ENCODE peak calls at places on chromosomes 6 and 20, in six cellular contexts. C is tibial nerve; L is neural progenitor cell; P is IMR-90; Q is CD8-positive, alpha-beta memory T cell; G is astrocyte. V is an unnamed sample.

GRCh38 chr6:57262491-57262890 is 40.4 kb upstream of the RAB23 start:
- DNase-seq in L (no peak), P (no peak), G (no peak), Q (no peak), C (peak), V (no peak)

GRCh38 chr6:161300823-161301222 is 27.0 kb upstream of the AGPAT4 start:
- DNase-seq in P (no peak), L (no peak), Q (no peak), G (no peak), C (no peak), V (no peak)

GRCh38 chr6:88662653-88663174 is 300.7 kb downstream of the RNGTT start:
- DNase-seq in L (no peak), G (no peak), P (no peak), Q (no peak), C (no peak), V (no peak)

GRCh38 chr20:41327178-41327577 is 9.6 kb upstream of the ZHX3 start:
- DNase-seq in Q (no peak), P (no peak), C (no peak), G (no peak), L (no peak), V (no peak)

GRCh38 chr6:161134550-161135298 is 139.1 kb downstream of the AGPAT4 start:
- DNase-seq in L (no peak), C (no peak), G (no peak), P (no peak), Q (no peak), V (no peak)

GRCh38 chr6:83065511-83066192 is at the start of gene UBE3D:
- DNase-seq in G (peak), P (peak), Q (peak), C (peak), L (peak), V (peak)

GRCh38 chr20:64225166-64225595 is 30.4 kb upstream of the PCMTD2 start:
- DNase-seq in P (no peak), Q (no peak), G (no peak), L (no peak), C (no peak), V (no peak)

GRCh38 chr6:63923139-63923739 is 287.6 kb downstream of the PHF3 start:
- DNase-seq in L (peak), G (peak), P (peak), Q (peak), C (no peak), V (no peak)

GRCh38 chr6:153108320-153108719 is 22.8 kb downstream of the RGS17 start:
- DNase-seq in P (no peak), G (no peak), C (no peak), Q (no peak), L (peak), V (no peak)

GRCh38 chr6:47741807-47742206 is 40.0 kb upstream of the OPN5 start:
- DNase-seq in C (no peak), G (peak), P (no peak), Q (no peak), L (no peak), V (no peak)

GRCh38 chr20:47502271-47502730 is 614 bp downstream of the NCOA3 start:
- DNase-seq in Q (no peak), G (no peak), P (peak), L (peak), C (peak), V (no peak)

GRCh38 chr6:9516207-9516606 is 898.7 kb downstream of the TFAP2A start:
- DNase-seq in Q (no peak), G (peak), C (no peak), P (peak), L (peak), V (peak)

GRCh38 chr20:6489361-6490154 is 277.9 kb upstream of the BMP2 start:
- DNase-seq in C (no peak), L (no peak), P (no peak), G (peak), Q (no peak), V (no peak)

GRCh38 chr6:84350397-84350796 is 123.0 kb upstream of the CEP162 start:
- DNase-seq in P (no peak), G (no peak), L (no peak), C (no peak), Q (no peak), V (no peak)

GRCh38 chr6:146770275-146770964 is 171.6 kb downstream of the ADGB start:
- DNase-seq in L (no peak), Q (peak), P (no peak), C (no peak), G (no peak), V (no peak)

GRCh38 chr20:46070215-46070910 is 19.4 kb downstream of the NCOA5 start:
- DNase-seq in G (peak), L (no peak), P (peak), Q (no peak), C (no peak), V (peak)

GRCh38 chr20:43331911-43332310 is 125.8 kb upstream of the SRSF6 start:
- DNase-seq in C (no peak), G (no peak), L (no peak), Q (no peak), P (no peak), V (no peak)

GRCh38 chr20:37552415-37552814 is 24.7 kb upstream of the BLCAP start:
- DNase-seq in Q (no peak), G (peak), C (no peak), L (no peak), P (peak), V (peak)

GRCh38 chr6:11854418-11855165 is 76.0 kb upstream of the ADTRP start:
- DNase-seq in G (peak), Q (no peak), P (peak), L (no peak), C (no peak), V (peak)

GRCh38 chr6:89792881-89793280 is 26.7 kb downstream of the MDN1 start:
- DNase-seq in C (no peak), G (peak), L (peak), Q (no peak), P (peak), V (peak)

GRCh38 chr6:136921936-136922679 is at the start of gene SLC35D3:
- DNase-seq in Q (no peak), L (peak), G (no peak), C (no peak), P (no peak), V (no peak)

GRCh38 chr6:2806664-2807063 is 35.0 kb downstream of the SERPINB1 start:
- DNase-seq in G (no peak), L (no peak), C (no peak), P (no peak), Q (no peak), V (no peak)

GRCh38 chr20:52676282-52676995 is 295.7 kb upstream of the TSHZ2 start:
- DNase-seq in C (no peak), Q (no peak), P (no peak), G (no peak), L (no peak), V (no peak)

GRCh38 chr6:159929819-159930218 is 39.0 kb downstream of the MAS1 start:
- DNase-seq in G (no peak), L (no peak), P (no peak), Q (peak), C (no peak), V (no peak)

GRCh38 chr6:33166811-33167210 is 25.5 kb downstream of the COL11A2 start:
- DNase-seq in L (no peak), G (no peak), P (no peak), C (no peak), Q (no peak), V (no peak)

GRCh38 chr20:45010399-45010828 is 44.1 kb downstream of the STK4 start:
- DNase-seq in Q (no peak), P (peak), C (no peak), L (no peak), G (peak), V (peak)

GRCh38 chr20:57251344-57251743 is 15.1 kb downstream of the BMP7 start:
- DNase-seq in Q (no peak), P (no peak), G (no peak), L (peak), C (no peak), V (peak)

GRCh38 chr6:32888576-32888975 is 34.6 kb downstream of the PSMB9 start:
- DNase-seq in G (no peak), Q (no peak), C (no peak), P (no peak), L (no peak), V (no peak)

GRCh38 chr20:58306421-58307261 is 2.9 kb upstream of the RAB22A start:
- DNase-seq in C (peak), Q (peak), P (peak), G (peak), L (no peak), V (peak)

GRCh38 chr6:57021086-57021720 is 25.3 kb upstream of the KIAA1586 start:
- DNase-seq in C (no peak), G (peak), L (peak), P (peak), Q (peak), V (no peak)

GRCh38 chr20:15030826-15031225 is 693.4 kb upstream of the FLRT3 start:
- DNase-seq in G (no peak), Q (no peak), P (no peak), L (no peak), C (no peak), V (no peak)

GRCh38 chr20:36273414-36274247 is 32.5 kb upstream of the DLGAP4 start:
- DNase-seq in L (peak), C (no peak), Q (no peak), P (peak), G (no peak), V (peak)

GRCh38 chr6:118249680-118250079 is 298.4 kb upstream of the PLN start:
- DNase-seq in L (no peak), C (no peak), G (no peak), P (no peak), Q (no peak), V (no peak)

GRCh38 chr6:2196079-2196679 is 49.2 kb downstream of the GMDS start:
- DNase-seq in Q (peak), C (peak), P (peak), L (peak), G (peak), V (peak)

GRCh38 chr20:35432430-35432735 is 5.6 kb downstream of the GDF5 start:
- DNase-seq in L (no peak), G (no peak), P (no peak), Q (no peak), C (no peak), V (no peak)

GRCh38 chr6:71602385-71602949 is 283.9 kb upstream of the RIMS1 start:
- DNase-seq in G (peak), L (no peak), Q (no peak), C (no peak), P (peak), V (no peak)

GRCh38 chr20:63102720-63103375 is 96.1 kb upstream of the BHLHE23 start:
- DNase-seq in G (no peak), C (no peak), L (peak), P (peak), Q (peak), V (no peak)

GRCh38 chr20:32619586-32619985 is 34.5 kb upstream of the NOL4L start:
- DNase-seq in Q (no peak), G (no peak), P (no peak), C (no peak), L (no peak), V (no peak)
- H3K27ac ChIP-seq in Q (no peak), G (no peak), P (no peak), C (no peak), L (no peak), V (no peak)

GRCh38 chr6:13681305-13682061 is 30.2 kb downstream of the RANBP9 start:
- DNase-seq in P (no peak), L (no peak), G (no peak), Q (peak), C (no peak), V (no peak)
- H3K27ac ChIP-seq in P (no peak), L (no peak), G (no peak), Q (peak), C (no peak), V (no peak)

GRCh38 chr6:37077459-37078296 is 72.2 kb downstream of the FGD2 start:
- DNase-seq in C (peak), G (peak), L (peak), P (peak), Q (no peak), V (peak)

GRCh38 chr6:37069639-37070038 is 64.2 kb downstream of the FGD2 start:
- DNase-seq in P (no peak), G (no peak), C (no peak), L (no peak), Q (no peak), V (no peak)

GRCh38 chr6:37078814-37079213 is 73.4 kb downstream of the FGD2 start:
- DNase-seq in G (no peak), L (no peak), C (no peak), Q (no peak), P (no peak), V (no peak)

GRCh38 chr6:37072526-37072925 is 67.1 kb downstream of the FGD2 start:
- DNase-seq in L (no peak), Q (no peak), C (no peak), G (no peak), P (no peak), V (no peak)

GRCh38 chr6:37074053-37074827 is 68.8 kb downstream of the FGD2 start:
- DNase-seq in G (peak), P (peak), C (peak), L (no peak), Q (no peak), V (no peak)
- H3K27ac ChIP-seq in G (no peak), P (no peak), C (no peak), L (no peak), Q (no peak), V (no peak)

GRCh38 chr6:106225581-106225980 is 100.0 kb downstream of the ATG5 start:
- DNase-seq in P (no peak), G (no peak), L (no peak), C (no peak), Q (no peak), V (no peak)
- H3K27ac ChIP-seq in P (no peak), G (no peak), L (no peak), C (no peak), Q (no peak), V (no peak)

GRCh38 chr6:125346926-125347563 is 45.3 kb upstream of the HDDC2 start:
- DNase-seq in L (no peak), G (no peak), P (no peak), C (no peak), Q (no peak), V (no peak)

GRCh38 chr6:125341460-125341859 is 39.7 kb upstream of the HDDC2 start:
- DNase-seq in G (no peak), L (no peak), P (no peak), Q (no peak), C (no peak), V (no peak)

GRCh38 chr6:125340946-125341345 is 39.2 kb upstream of the HDDC2 start:
- DNase-seq in G (no peak), L (no peak), Q (no peak), C (no peak), P (no peak), V (no peak)

GRCh38 chr6:125346143-125346925 is 44.6 kb upstream of the HDDC2 start:
- DNase-seq in L (no peak), Q (no peak), C (no peak), G (no peak), P (no peak), V (peak)
- H3K27ac ChIP-seq in L (no peak), Q (no peak), C (peak), G (no peak), P (no peak), V (no peak)

GRCh38 chr6:157429248-157429647 is 48.3 kb downstream of the ZDHHC14 start:
- DNase-seq in G (no peak), C (no peak), L (no peak), Q (no peak), P (no peak), V (no peak)
- H3K27ac ChIP-seq in G (no peak), C (no peak), L (no peak), Q (no peak), P (no peak), V (no peak)